ENCODE peak calls at places on chromosome 7, in eight cellular contexts. One of them, this sample, is unnamed.
A peak's percentile ranks its signal among the peaks of the same experiment; 100 is the strongest.

GRCh38 chr7:140646931-140647647 is 6.5 kb upstream of the DENND2A start:
- DNase-seq in AG04450: no peak
- DNase-seq in pulmonary artery endothelial cell: no peak
- DNase-seq in GM12865: peak; percentile 32
- DNase-seq in lung microvascular endothelial cell: no peak
- DNase-seq in Caki2: peak; percentile 23
- DNase-seq in stimulated activated CD8-positive, alpha-beta memory T cell treated with anti-CD3 and anti-CD28 coated beads, Interleukin-2, amount 100 ng/mL, for 1 hour: no peak
- DNase-seq in NCI-H460: peak; percentile 49
- DNase-seq in this sample: peak; percentile 64

GRCh38 chr7:8278183-8278582 is 16.2 kb upstream of the ICA1 start:
- DNase-seq in AG04450: no peak
- DNase-seq in NCI-H460: no peak
- DNase-seq in stimulated activated CD8-positive, alpha-beta memory T cell treated with anti-CD3 and anti-CD28 coated beads, Interleukin-2, amount 100 ng/mL, for 1 hour: no peak
- DNase-seq in GM12865: no peak
- DNase-seq in lung microvascular endothelial cell: no peak
- DNase-seq in pulmonary artery endothelial cell: no peak
- DNase-seq in Caki2: no peak
- DNase-seq in this sample: no peak

GRCh38 chr7:94008537-94008936 is 4.4 kb upstream of the BET1 start:
- DNase-seq in NCI-H460: no peak
- DNase-seq in pulmonary artery endothelial cell: no peak
- DNase-seq in GM12865: peak; percentile 4
- DNase-seq in AG04450: no peak
- DNase-seq in lung microvascular endothelial cell: no peak
- DNase-seq in stimulated activated CD8-positive, alpha-beta memory T cell treated with anti-CD3 and anti-CD28 coated beads, Interleukin-2, amount 100 ng/mL, for 1 hour: no peak
- DNase-seq in Caki2: peak; percentile 20
- DNase-seq in this sample: no peak

GRCh38 chr7:95933618-95934017 is 161.3 kb downstream of the DYNC1I1 start:
- DNase-seq in AG04450: no peak
- DNase-seq in stimulated activated CD8-positive, alpha-beta memory T cell treated with anti-CD3 and anti-CD28 coated beads, Interleukin-2, amount 100 ng/mL, for 1 hour: no peak
- DNase-seq in pulmonary artery endothelial cell: no peak
- DNase-seq in lung microvascular endothelial cell: no peak
- DNase-seq in Caki2: no peak
- DNase-seq in NCI-H460: no peak
- DNase-seq in GM12865: no peak
- DNase-seq in this sample: no peak

GRCh38 chr7:116525298-116525912 is 569 bp downstream of the CAV1 start:
- DNase-seq in Caki2: peak; percentile 54
- DNase-seq in GM12865: peak; percentile 56
- DNase-seq in NCI-H460: no peak
- DNase-seq in pulmonary artery endothelial cell: no peak
- DNase-seq in AG04450: no peak
- DNase-seq in lung microvascular endothelial cell: peak; percentile 50
- DNase-seq in stimulated activated CD8-positive, alpha-beta memory T cell treated with anti-CD3 and anti-CD28 coated beads, Interleukin-2, amount 100 ng/mL, for 1 hour: no peak
- DNase-seq in this sample: peak; percentile 78

GRCh38 chr7:76108540-76109233 is 60.8 kb downstream of the MDH2 start:
- DNase-seq in Caki2: peak; percentile 70
- DNase-seq in lung microvascular endothelial cell: no peak
- DNase-seq in GM12865: no peak
- DNase-seq in stimulated activated CD8-positive, alpha-beta memory T cell treated with anti-CD3 and anti-CD28 coated beads, Interleukin-2, amount 100 ng/mL, for 1 hour: no peak
- DNase-seq in NCI-H460: peak; percentile 79
- DNase-seq in pulmonary artery endothelial cell: no peak
- DNase-seq in AG04450: no peak
- DNase-seq in this sample: no peak

GRCh38 chr7:95491201-95491600 is 5.5 kb downstream of the ASB4 start:
- DNase-seq in GM12865: no peak
- DNase-seq in lung microvascular endothelial cell: no peak
- DNase-seq in NCI-H460: no peak
- DNase-seq in Caki2: no peak
- DNase-seq in pulmonary artery endothelial cell: no peak
- DNase-seq in stimulated activated CD8-positive, alpha-beta memory T cell treated with anti-CD3 and anti-CD28 coated beads, Interleukin-2, amount 100 ng/mL, for 1 hour: no peak
- DNase-seq in AG04450: no peak
- DNase-seq in this sample: no peak

GRCh38 chr7:113062499-113062898 is 24.1 kb downstream of the GPR85 start:
- DNase-seq in stimulated activated CD8-positive, alpha-beta memory T cell treated with anti-CD3 and anti-CD28 coated beads, Interleukin-2, amount 100 ng/mL, for 1 hour: no peak
- DNase-seq in NCI-H460: no peak
- DNase-seq in GM12865: no peak
- DNase-seq in pulmonary artery endothelial cell: no peak
- DNase-seq in Caki2: no peak
- DNase-seq in AG04450: no peak
- DNase-seq in lung microvascular endothelial cell: no peak
- DNase-seq in this sample: no peak

GRCh38 chr7:117751775-117752174 is 121.5 kb downstream of the CTTNBP2 start:
- DNase-seq in GM12865: no peak
- DNase-seq in AG04450: no peak
- DNase-seq in stimulated activated CD8-positive, alpha-beta memory T cell treated with anti-CD3 and anti-CD28 coated beads, Interleukin-2, amount 100 ng/mL, for 1 hour: no peak
- DNase-seq in Caki2: no peak
- DNase-seq in lung microvascular endothelial cell: no peak
- DNase-seq in NCI-H460: no peak
- DNase-seq in pulmonary artery endothelial cell: no peak
- DNase-seq in this sample: no peak

GRCh38 chr7:158595068-158595467 is 7.4 kb upstream of the PTPRN2 start:
- DNase-seq in pulmonary artery endothelial cell: peak; percentile 66
- DNase-seq in Caki2: peak; percentile 31
- DNase-seq in GM12865: peak; percentile 35
- DNase-seq in AG04450: no peak
- DNase-seq in lung microvascular endothelial cell: peak; percentile 59
- DNase-seq in NCI-H460: peak; percentile 5
- DNase-seq in stimulated activated CD8-positive, alpha-beta memory T cell treated with anti-CD3 and anti-CD28 coated beads, Interleukin-2, amount 100 ng/mL, for 1 hour: no peak
- DNase-seq in this sample: no peak

GRCh38 chr7:143382791-143383641 is 1.9 kb downstream of the ZYX start:
- DNase-seq in pulmonary artery endothelial cell: no peak
- DNase-seq in AG04450: no peak
- DNase-seq in GM12865: no peak
- DNase-seq in lung microvascular endothelial cell: no peak
- DNase-seq in Caki2: no peak
- DNase-seq in NCI-H460: no peak
- DNase-seq in stimulated activated CD8-positive, alpha-beta memory T cell treated with anti-CD3 and anti-CD28 coated beads, Interleukin-2, amount 100 ng/mL, for 1 hour: no peak
- DNase-seq in this sample: no peak

GRCh38 chr7:124992881-124993562 is 63.4 kb upstream of the POT1 start:
- DNase-seq in Caki2: peak; percentile 56
- DNase-seq in NCI-H460: peak; percentile 4
- DNase-seq in pulmonary artery endothelial cell: peak; percentile 46
- DNase-seq in stimulated activated CD8-positive, alpha-beta memory T cell treated with anti-CD3 and anti-CD28 coated beads, Interleukin-2, amount 100 ng/mL, for 1 hour: no peak
- DNase-seq in AG04450: peak; percentile 57
- DNase-seq in lung microvascular endothelial cell: no peak
- DNase-seq in GM12865: no peak
- DNase-seq in this sample: no peak

This sample was measured in GM13976.